ENCODE peak calls at places on chromosomes 12 and 14, in ten cellular contexts. C is mucosa of descending colon, A is fibroblast of lung, V is fibroblast of villous mesenchyme, X is astrocyte of the spinal cord, E is ascending aorta, M is AG10803, P is A549, J is neural progenitor cell, T is uterus. K is an unnamed sample.

GRCh38 chr12:24854908-24855307 is 94.0 kb downstream of the BCAT1 start:
- DNase-seq in M (no peak), A (peak), J (no peak), V (peak), E (no peak), C (no peak), T (no peak), X (peak), P (no peak), K (no peak)

GRCh38 chr12:113456199-113456598 is 15.5 kb downstream of the LHX5 start:
- DNase-seq in P (no peak), A (no peak), V (no peak), X (no peak), J (no peak), T (no peak), E (no peak), M (no peak), C (no peak), K (no peak)

GRCh38 chr12:24754690-24755638 is 193.9 kb downstream of the BCAT1 start:
- DNase-seq in A (peak), X (peak), C (no peak), M (peak), E (no peak), J (no peak), T (no peak), P (no peak), V (peak), K (no peak)

GRCh38 chr12:92553389-92553788 is 149.4 kb upstream of the PLEKHG7 start:
- DNase-seq in X (no peak), V (no peak), A (no peak), T (peak), E (no peak), M (no peak), P (no peak), J (no peak), C (no peak), K (no peak)

GRCh38 chr12:2052861-2053674 is at the start of gene CACNA1C:
- DNase-seq in C (peak), V (peak), E (peak), J (peak), X (peak), T (peak), P (no peak), M (peak), A (peak), K (peak)

GRCh38 chr14:73237219-73237785 is at the start of gene PAPLN:
- DNase-seq in E (no peak), P (peak), V (no peak), T (no peak), C (peak), X (no peak), M (no peak), A (peak), J (peak), K (no peak)

GRCh38 chr12:45959728-45960127 is 30.6 kb downstream of the SCAF11 start:
- DNase-seq in X (no peak), E (no peak), M (no peak), C (peak), T (no peak), P (no peak), A (no peak), V (no peak), J (no peak), K (no peak)

GRCh38 chr12:77493311-77493710 is 337.4 kb upstream of the NAV3 start:
- DNase-seq in T (no peak), M (peak), P (no peak), V (no peak), J (no peak), A (peak), E (no peak), X (no peak), C (no peak), K (no peak)

GRCh38 chr14:34732802-34733201 is 18.4 kb upstream of the CFL2 start:
- DNase-seq in V (no peak), C (no peak), E (no peak), P (no peak), M (no peak), T (no peak), A (no peak), X (no peak), J (no peak), K (no peak)

GRCh38 chr12:2813573-2814185 is 1.2 kb downstream of the ITFG2 start:
- DNase-seq in X (peak), E (no peak), J (peak), P (peak), A (peak), M (peak), C (peak), V (peak), T (no peak), K (no peak)

GRCh38 chr14:103103461-103104388 is 9.2 kb downstream of the EXOC3L4 start:
- DNase-seq in X (no peak), J (no peak), V (peak), P (peak), A (peak), T (no peak), C (peak), M (peak), E (no peak), K (no peak)

GRCh38 chr14:59022144-59022543 is 166.3 kb upstream of the DAAM1 start:
- DNase-seq in J (no peak), E (no peak), P (no peak), X (no peak), V (no peak), A (no peak), M (no peak), C (no peak), T (no peak), K (no peak)

GRCh38 chr12:88419794-88420193 is 160.5 kb downstream of the KITLG start:
- DNase-seq in X (no peak), T (no peak), J (no peak), E (no peak), V (no peak), P (no peak), M (peak), C (no peak), A (peak), K (no peak)

GRCh38 chr14:77208266-77208978 is 26.8 kb downstream of the TMEM63C start:
- DNase-seq in E (no peak), M (peak), T (peak), V (peak), P (peak), X (peak), C (peak), J (peak), A (peak), K (no peak)

GRCh38 chr12:92253301-92253700 is 107.7 kb upstream of the BTG1 start:
- DNase-seq in E (no peak), M (no peak), V (peak), T (no peak), A (peak), J (no peak), X (no peak), P (no peak), C (no peak), K (no peak)

GRCh38 chr12:13801543-13801942 is 179.9 kb downstream of the GRIN2B start:
- DNase-seq in A (no peak), X (no peak), P (no peak), V (no peak), J (no peak), M (no peak), T (no peak), E (no peak), C (no peak), K (no peak)

GRCh38 chr14:25003537-25003936 is 46.4 kb downstream of the STXBP6 start:
- DNase-seq in P (no peak), V (peak), M (peak), J (no peak), T (no peak), E (no peak), A (peak), C (no peak), X (no peak), K (no peak)

GRCh38 chr12:29991924-29992323 is 208.2 kb upstream of the TMTC1 start:
- DNase-seq in M (no peak), J (no peak), X (no peak), C (no peak), V (no peak), A (peak), E (no peak), P (no peak), T (no peak), K (no peak)

GRCh38 chr12:47349102-47349769 is 269.5 kb upstream of the AMIGO2 start:
- DNase-seq in M (no peak), X (no peak), C (no peak), A (peak), T (no peak), E (no peak), J (no peak), P (no peak), V (no peak), K (no peak)

GRCh38 chr14:80987235-80988032 is 32.0 kb downstream of the TSHR start:
- DNase-seq in M (peak), E (peak), X (peak), C (peak), V (peak), P (peak), T (peak), A (peak), J (peak), K (peak)

GRCh38 chr12:66960704-66961690 is 282.1 kb upstream of the GRIP1 start:
- DNase-seq in J (no peak), A (peak), P (no peak), V (peak), T (no peak), C (no peak), M (no peak), X (peak), E (no peak), K (no peak)

GRCh38 chr14:68676511-68676943 is 116.3 kb downstream of the ZFP36L1 start:
- DNase-seq in C (no peak), E (no peak), P (no peak), A (no peak), X (no peak), J (peak), V (no peak), M (no peak), T (no peak), K (no peak)

GRCh38 chr12:65827827-65828231 is 3.5 kb downstream of the HMGA2 start:
- DNase-seq in J (peak), A (peak), V (peak), T (no peak), E (no peak), M (no peak), X (no peak), C (no peak), P (no peak), K (no peak)

GRCh38 chr14:37903561-37904191 is 304.0 kb upstream of the SSTR1 start:
- DNase-seq in C (peak), E (no peak), P (peak), X (peak), A (peak), M (peak), T (no peak), J (peak), V (peak), K (peak)

GRCh38 chr14:24843494-24843893 is 206.5 kb downstream of the STXBP6 start:
- DNase-seq in M (no peak), C (no peak), V (peak), T (no peak), P (no peak), A (no peak), J (no peak), E (no peak), X (no peak), K (no peak)

GRCh38 chr12:123991402-123991951 is 18.5 kb downstream of the ZNF664 start:
- DNase-seq in A (peak), M (peak), T (no peak), C (no peak), P (no peak), X (no peak), J (no peak), V (no peak), E (no peak), K (no peak)

GRCh38 chr12:113298861-113299545 is 35.9 kb downstream of the SLC8B1 start:
- DNase-seq in P (no peak), A (peak), X (no peak), J (no peak), V (no peak), E (peak), M (peak), T (peak), C (no peak), K (peak)

GRCh38 chr12:570237-570925 is 92.9 kb downstream of the NINJ2 start:
- DNase-seq in M (peak), V (peak), X (peak), C (peak), A (peak), J (peak), P (peak), T (peak), E (peak), K (no peak)

DNA sequence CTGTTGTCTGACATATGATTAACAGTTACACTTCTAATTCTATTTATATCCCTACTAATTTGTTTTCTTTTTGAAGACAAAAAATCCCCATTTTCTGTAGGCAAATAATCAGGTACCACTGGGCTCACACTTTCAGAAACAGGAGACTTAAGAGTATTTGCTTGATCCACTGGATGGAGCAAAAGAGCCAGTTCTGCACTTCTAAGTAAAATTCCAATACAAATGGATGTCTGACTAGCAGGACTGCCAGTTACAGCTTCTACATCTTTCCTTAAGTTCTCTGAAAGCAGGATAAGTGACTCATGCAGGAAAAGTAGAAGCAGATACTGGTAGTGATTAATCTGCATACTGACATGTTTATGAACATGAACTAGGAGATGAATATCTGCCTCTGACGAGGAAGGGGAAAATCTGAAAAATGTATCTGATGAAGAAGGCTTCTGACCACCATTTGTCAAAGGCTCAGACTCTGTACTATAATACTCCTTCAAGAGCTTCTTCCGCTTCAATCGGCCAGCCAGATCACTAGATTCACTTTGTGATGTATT is 73.8 kb upstream of the ANKS1B start:
- DNase-seq in J (no peak), E (no peak), T (no peak), P (no peak), X (peak), M (peak), C (no peak), A (peak), V (peak), K (no peak)
- TF ChIP-seq CTCF in J (no peak), E (peak), T (no peak), P (no peak), X (peak), M (peak), C (no peak), A (peak), V (peak), K (no peak)

GRCh38 chr12:27820564-27820963 is 40.5 kb upstream of the MANSC4 start:
- DNase-seq in C (no peak), A (no peak), M (no peak), T (no peak), J (no peak), V (no peak), E (no peak), X (no peak), P (no peak), K (no peak)

GRCh38 chr12:27824126-27824842 is 44.2 kb upstream of the MANSC4 start:
- DNase-seq in J (no peak), C (no peak), V (no peak), P (no peak), A (no peak), E (no peak), T (no peak), M (no peak), X (no peak), K (no peak)

GRCh38 chr12:27822076-27822712 is 42.2 kb upstream of the MANSC4 start:
- DNase-seq in A (peak), V (peak), P (no peak), X (peak), M (peak), E (no peak), T (no peak), C (no peak), J (no peak), K (no peak)

GRCh38 chr12:27823038-27823437 is 43.0 kb upstream of the MANSC4 start:
- DNase-seq in X (no peak), T (no peak), M (no peak), C (no peak), A (no peak), E (no peak), J (no peak), V (no peak), P (no peak), K (no peak)

DNA sequence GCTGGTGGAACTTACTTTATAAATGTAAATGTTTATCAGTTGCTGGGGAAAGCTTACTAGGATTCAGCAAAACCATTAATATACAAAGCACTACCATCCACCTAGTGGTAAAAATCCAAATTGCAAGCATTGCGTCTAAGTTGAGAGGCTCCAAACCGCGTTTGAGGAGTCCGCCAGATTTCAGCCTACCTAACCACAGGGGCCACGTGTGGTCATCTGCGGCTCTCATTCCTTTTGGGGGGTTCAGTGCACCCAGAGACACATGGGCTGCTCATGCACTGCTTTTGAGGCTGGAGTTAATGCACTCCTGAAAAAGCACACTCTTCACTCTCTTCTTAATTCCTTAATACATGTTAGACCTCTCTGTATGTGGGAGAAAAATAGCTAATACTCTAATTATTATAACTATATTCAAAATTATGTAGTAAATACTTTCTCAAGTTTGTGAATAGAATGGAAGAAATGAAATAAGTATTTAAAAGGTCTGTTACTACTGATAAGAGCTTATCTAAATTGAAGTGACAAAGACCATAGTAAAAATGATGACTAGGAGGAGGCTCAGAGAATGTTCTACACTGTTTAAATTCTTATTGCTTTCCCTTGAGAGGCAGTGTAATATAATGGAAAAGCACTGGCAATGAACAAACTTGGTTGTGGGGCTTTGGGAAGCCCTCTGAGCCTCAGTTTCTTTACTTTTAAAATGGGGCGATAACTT is 41.4 kb upstream of the MANSC4 start:
- DNase-seq in E (no peak), C (peak), V (peak), J (peak), T (peak), P (peak), A (peak), M (peak), X (peak), K (no peak)
- H3K4me3 ChIP-seq in E (peak), C (no peak), V (no peak), J (no peak), T (no peak), P (no peak), A (no peak), M (no peak), X (no peak), K (no peak)

GRCh38 chr12:98698603-98699463 is 53.7 kb downstream of the APAF1 start:
- DNase-seq in J (no peak), T (peak), C (peak), M (peak), P (peak), E (peak), X (peak), V (peak), A (peak), K (peak)
- TF ChIP-seq CTCF in J (no peak), T (peak), C (no peak), M (peak), P (peak), E (peak), X (peak), V (peak), A (peak), K (peak)

GRCh38 chr14:105894125-105894977 is 368.0 kb downstream of the TMEM121 start:
- DNase-seq in A (no peak), T (peak), E (peak), V (no peak), X (no peak), C (no peak), J (no peak), P (no peak), M (no peak), K (no peak)
- H3K4me3 ChIP-seq in A (no peak), T (no peak), E (no peak), V (no peak), X (no peak), C (no peak), J (no peak), P (no peak), M (no peak), K (no peak)

GRCh38 chr12:31702047-31702446 is 26.8 kb downstream of the AMN1 start:
- DNase-seq in C (no peak), X (peak), E (no peak), T (no peak), J (peak), V (peak), M (peak), P (no peak), A (peak), K (no peak)
- TF ChIP-seq CTCF in C (no peak), X (no peak), E (peak), T (peak), J (peak), V (peak), M (peak), P (peak), A (no peak), K (no peak)

DNA sequence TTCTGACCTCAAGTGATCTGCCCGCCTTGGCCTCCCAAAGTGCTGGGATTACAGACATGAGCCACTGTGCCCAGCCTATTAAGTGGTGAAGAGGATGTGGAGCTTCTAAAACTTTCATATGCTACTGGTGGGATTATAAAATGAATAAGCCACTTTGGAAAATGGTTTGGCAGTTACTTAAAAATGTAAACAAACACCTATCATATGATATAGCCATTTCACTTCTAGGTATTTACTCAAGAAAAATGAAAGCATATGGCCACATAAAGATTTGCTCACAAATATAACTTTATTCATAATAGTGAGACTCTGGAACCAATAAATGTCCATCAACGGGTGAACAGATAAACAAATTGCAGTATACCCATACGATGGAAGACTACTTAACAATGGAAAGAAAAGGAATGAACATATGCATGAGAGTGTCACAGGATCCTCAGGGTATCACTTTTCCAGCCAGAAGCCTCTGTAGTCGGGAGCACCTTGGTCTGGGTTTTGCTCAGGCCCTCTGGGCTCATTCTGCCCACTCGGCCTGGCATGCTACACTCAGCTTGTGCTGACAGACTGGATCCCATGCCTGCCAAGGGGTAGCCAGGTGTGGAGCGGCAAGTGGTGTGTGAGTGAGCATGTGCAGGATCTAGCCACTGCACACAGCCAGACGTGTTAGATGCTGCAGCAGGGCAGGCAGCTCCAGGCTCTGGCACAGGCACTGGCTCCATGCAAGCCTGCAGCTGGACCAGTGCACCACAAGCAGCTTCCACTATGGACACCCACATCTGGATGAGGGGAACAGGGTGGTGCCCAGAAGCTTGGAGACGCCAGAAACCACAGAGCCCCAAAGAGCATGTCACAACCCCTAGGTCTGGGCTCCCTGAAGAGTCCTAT is 213.2 kb upstream of the DIO3 start:
- DNase-seq in V (no peak), J (no peak), P (no peak), C (no peak), M (no peak), T (no peak), X (no peak), E (no peak), A (no peak), K (no peak)
- H3K4me3 ChIP-seq in V (no peak), J (no peak), P (no peak), C (no peak), M (no peak), T (no peak), X (no peak), E (no peak), A (no peak), K (no peak)

GRCh38 chr12:27119797-27120196 is 37.4 kb upstream of the C12orf71 start:
- DNase-seq in V (no peak), X (no peak), E (no peak), C (no peak), A (no peak), M (no peak), P (no peak), T (no peak), J (peak), K (no peak)

GRCh38 chr12:27123642-27124041 is 41.3 kb upstream of the C12orf71 start:
- DNase-seq in J (peak), A (no peak), E (no peak), M (peak), X (no peak), C (no peak), V (peak), T (no peak), P (peak), K (no peak)
- TF ChIP-seq CTCF in J (peak), A (no peak), E (no peak), M (no peak), X (no peak), C (no peak), V (no peak), T (no peak), P (peak), K (no peak)